ENCODE peak calls at places on chromosomes 3 and 15, in six cellular contexts. J is stimulated activated CD4-positive, alpha-beta T cell treated with anti-CD3 and anti-CD28 coated beads, TNF-alpha, amount 100 ng/mL, for 24 hours; U is dorsolateral prefrontal cortex; O is chondrocyte; H is nephron progenitor cell; K is NCI-H510A. R is an unnamed sample.
A peak's percentile ranks its signal among the peaks of the same experiment; 100 is the strongest.

GRCh38 chr15:70801111-70801510 is 37.8 kb upstream of the UACA start:
- DNase-seq in K (no peak), H (no peak), O (no peak), J (no peak), U (no peak), R (no peak)

GRCh38 chr3:56125358-56126005 is 342.8 kb downstream of the ERC2 start:
- DNase-seq in H (no peak), K (no peak), J (no peak), O (no peak), U (no peak), R (no peak)

GRCh38 chr15:63915209-63915887 is 81.6 kb upstream of the HERC1 start:
- DNase-seq in O (no peak), H (no peak), J (no peak), K (no peak), U (no peak), R (no peak)

GRCh38 chr3:187198490-187198889 is 1.2 kb downstream of the RTP1 start:
- DNase-seq in K (no peak), O (no peak), J (no peak), U (no peak), H (no peak), R (no peak)

GRCh38 chr15:86650084-86650483 is 570.4 kb downstream of the AGBL1 start:
- DNase-seq in H (no peak), U (no peak), O (no peak), J (no peak), K (no peak), R (no peak)

GRCh38 chr15:80887148-80887547 is 102.5 kb downstream of the MESD start:
- DNase-seq in J (no peak), H (no peak), U (no peak), K (no peak), O (no peak), R (peak; percentile 2)

GRCh38 chr3:146166450-146167222 is 5.7 kb upstream of the PLOD2 start:
- DNase-seq in O (no peak), H (no peak), U (no peak), J (no peak), K (no peak), R (no peak)

GRCh38 chr15:101327147-101327740 is 32.2 kb upstream of the SNRPA1 start:
- DNase-seq in K (no peak), H (no peak), O (no peak), J (no peak), U (no peak), R (no peak)

GRCh38 chr3:144294659-144295538 is 323.3 kb downstream of the DIPK2A start:
- DNase-seq in U (no peak), H (no peak), K (no peak), O (no peak), J (no peak), R (no peak)

GRCh38 chr15:64430000-64430735 is 30.2 kb upstream of the ZNF609 start:
- DNase-seq in J (peak; percentile 1), O (no peak), H (no peak), U (no peak), K (no peak), R (peak; percentile 59)

GRCh38 chr15:68499620-68500312 is 67.8 kb upstream of the ITGA11 start:
- DNase-seq in O (no peak), K (no peak), J (no peak), H (no peak), U (no peak), R (no peak)

GRCh38 chr15:29131336-29132109 is 138.1 kb downstream of the NSMCE3 start:
- DNase-seq in U (no peak), H (no peak), O (peak; percentile 50), K (no peak), J (no peak), R (no peak)

GRCh38 chr15:86139828-86140227 is 60.2 kb downstream of the AGBL1 start:
- DNase-seq in J (no peak), U (no peak), O (no peak), H (peak; percentile 43), K (no peak), R (no peak)

GRCh38 chr3:45679805-45680204 is 9.4 kb upstream of the SACM1L start:
- DNase-seq in U (no peak), H (no peak), J (no peak), O (no peak), K (no peak), R (no peak)

GRCh38 chr3:152466784-152467183 is 198.1 kb downstream of the MBNL1 start:
- DNase-seq in K (no peak), J (no peak), U (no peak), O (no peak), H (no peak), R (no peak)

GRCh38 chr3:128173849-128174248 is 20.6 kb downstream of the EEFSEC start:
- DNase-seq in U (no peak), H (no peak), O (no peak), K (no peak), J (no peak), R (no peak)

GRCh38 chr3:105377716-105378115 is 11.0 kb downstream of the ALCAM start:
- DNase-seq in J (no peak), H (no peak), U (no peak), K (no peak), O (no peak), R (no peak)

R was measured in NCI-H2107.